ENCODE peak calls at places on chromosome X, in seven cellular contexts. C is GM23338, R is foreskin fibroblast, S is progenitor cell of endocrine pancreas, Q is endothelial cell, Y is HuH-7, N is COR-L47. J is an unnamed sample.

GRCh38 chrX:153598541-153599191 is at the start of gene CCNQ:
- DNase-seq in C (peak; percentile 44), R (no peak), S (no peak), Q (no peak), Y (no peak), N (no peak), J (peak; percentile 61)

GRCh38 chrX:49155243-49155899 is 7.2 kb upstream of the MAGIX start:
- DNase-seq in C (peak; percentile 92), R (peak; percentile 61), S (no peak), Q (no peak), Y (no peak), N (peak; percentile 22), J (peak; percentile 77)

GRCh38 chrX:135086197-135086854 is 34.0 kb downstream of the ETDB start:
- DNase-seq in C (peak; percentile 82), R (peak; percentile 32), S (no peak), Q (peak; percentile 24), Y (peak; percentile 49), N (peak; percentile 46), J (peak; percentile 74)

GRCh38 chrX:74521961-74522833 is 92.2 kb downstream of the RLIM start:
- DNase-seq in C (no peak), R (peak; percentile 48), S (no peak), Q (no peak), Y (no peak), N (no peak), J (no peak)

GRCh38 chrX:52422884-52423283 is 54.1 kb downstream of the XAGE2 start:
- DNase-seq in C (no peak), R (peak; percentile 41), S (no peak), Q (no peak), Y (no peak), N (no peak), J (no peak)

GRCh38 chrX:102976290-102976689 is 39.2 kb downstream of the RAB40AL start:
- DNase-seq in C (no peak), R (no peak), S (no peak), Q (no peak), Y (no peak), N (no peak), J (no peak)

GRCh38 chrX:13495232-13495631 is 74.2 kb upstream of the EGFL6 start:
- DNase-seq in C (no peak), R (no peak), S (no peak), Q (no peak), Y (no peak), N (peak; percentile 49), J (no peak)

GRCh38 chrX:153621949-153622598 is 23.1 kb upstream of the CCNQ start:
- DNase-seq in C (no peak), R (no peak), S (no peak), Q (no peak), Y (no peak), N (no peak), J (no peak)

GRCh38 chrX:23742174-23742692 is 843 bp downstream of the ACOT9 start:
- DNase-seq in C (peak; percentile 50), R (peak; percentile 60), S (no peak), Q (no peak), Y (peak; percentile 8), N (no peak), J (peak; percentile 66)

GRCh38 chrX:135114392-135114791 is 5.9 kb downstream of the ETDB start:
- DNase-seq in C (no peak), R (no peak), S (no peak), Q (no peak), Y (no peak), N (no peak), J (no peak)

GRCh38 chrX:53284684-53285447 is 3.5 kb upstream of the IQSEC2 start:
- DNase-seq in C (peak; percentile 68), R (no peak), S (peak; percentile 33), Q (peak; percentile 58), Y (peak; percentile 61), N (peak; percentile 16), J (peak; percentile 90)

GRCh38 chrX:154990496-154990895 is 32.0 kb downstream of the F8 start:
- DNase-seq in C (no peak), R (no peak), S (no peak), Q (no peak), Y (no peak), N (no peak), J (no peak)

GRCh38 chrX:16512401-16512776 is 137.6 kb upstream of the S100G start:
- DNase-seq in C (peak; percentile 13), R (no peak), S (peak; percentile 12), Q (no peak), Y (no peak), N (no peak), J (peak; percentile 53)

GRCh38 chrX:48956728-48957414 is 536 bp downstream of the OTUD5 start:
- DNase-seq in C (no peak), R (no peak), S (no peak), Q (peak; percentile 14), Y (no peak), N (no peak), J (no peak)

GRCh38 chrX:152642931-152643525 is 5.3 kb downstream of the GABRQ start:
- DNase-seq in C (no peak), R (no peak), S (no peak), Q (no peak), Y (no peak), N (no peak), J (no peak)

GRCh38 chrX:65667503-65668355 is at the start of gene MSN:
- DNase-seq in C (peak; percentile 51), R (peak; percentile 53), S (peak; percentile 20), Q (peak; percentile 52), Y (no peak), N (peak; percentile 9), J (peak; percentile 85)

GRCh38 chrX:10549280-10549679 is 71.1 kb downstream of the MID1 start:
- DNase-seq in C (no peak), R (peak; percentile 28), S (no peak), Q (no peak), Y (no peak), N (peak; percentile 4), J (no peak)

GRCh38 chrX:10048695-10049094 is 81.5 kb downstream of the CLDN34 start:
- DNase-seq in C (no peak), R (no peak), S (no peak), Q (no peak), Y (no peak), N (no peak), J (no peak)

GRCh38 chrX:42128587-42128986 is 205.2 kb upstream of the CASK start:
- DNase-seq in C (no peak), R (no peak), S (no peak), Q (no peak), Y (no peak), N (no peak), J (no peak)

GRCh38 chrX:107389726-107390125 is 59.7 kb upstream of the FRMPD3 start:
- DNase-seq in C (no peak), R (no peak), S (no peak), Q (no peak), Y (no peak), N (no peak), J (no peak)

GRCh38 chrX:79081895-79082512 is 62.5 kb upstream of the GPR174 start:
- DNase-seq in C (peak; percentile 36), R (no peak), S (no peak), Q (peak; percentile 8), Y (no peak), N (no peak), J (no peak)

GRCh38 chrX:49884290-49884862 is 5.1 kb downstream of the USP27X start:
- DNase-seq in C (peak; percentile 71), R (no peak), S (peak; percentile 36), Q (peak; percentile 70), Y (peak; percentile 70), N (peak; percentile 31), J (peak; percentile 88)